ENCODE peak calls at places on chromosomes 13 and 19, in ten cellular contexts. D, B, N, K, P, Y, E, G, X and L are unnamed samples.

GRCh38 chr19:16873603-16874002 is 15.2 kb upstream of the F2RL3 start:
- DNase-seq in E (no peak), D (no peak), X (no peak), P (no peak), G (no peak), Y (no peak), B (no peak), N (no peak), K (no peak), L (no peak)

GRCh38 chr19:16682539-16682938 is 21.6 kb downstream of the TMEM38A start:
- DNase-seq in E (no peak), X (no peak), Y (no peak), B (no peak), P (no peak), D (no peak), G (no peak), N (no peak), K (no peak), L (no peak)

GRCh38 chr19:48632692-48633147 is 4.5 kb downstream of the DBP start:
- DNase-seq in N (no peak), Y (no peak), P (no peak), X (no peak), G (no peak), E (no peak), D (no peak), B (no peak), K (peak), L (no peak)

GRCh38 chr13:34391071-34391470 is 551.0 kb upstream of the NBEA start:
- DNase-seq in G (no peak), X (no peak), B (no peak), K (peak), N (no peak), P (no peak), E (peak), D (no peak), Y (no peak), L (no peak)

GRCh38 chr13:46575321-46575721 is 22.4 kb downstream of the LRCH1 start:
- DNase-seq in E (peak), G (no peak), K (peak), Y (no peak), X (no peak), P (no peak), N (no peak), D (no peak), B (no peak), L (peak)

GRCh38 chr13:44402902-44403719 is 29.5 kb downstream of the SERP2 start:
- DNase-seq in X (no peak), N (no peak), B (peak), Y (peak), D (no peak), P (no peak), E (no peak), K (no peak), G (no peak), L (no peak)

GRCh38 chr13:107141767-107142166 is 573.8 kb upstream of the ARGLU1 start:
- DNase-seq in G (no peak), Y (no peak), K (no peak), B (no peak), D (no peak), X (no peak), P (no peak), E (no peak), N (no peak), L (no peak)

GRCh38 chr13:24680258-24680920 is at the start of gene ATP12A:
- DNase-seq in P (no peak), N (peak), K (no peak), D (no peak), G (no peak), E (no peak), Y (peak), B (no peak), X (no peak), L (no peak)

GRCh38 chr13:27264648-27265047 is 6.0 kb upstream of the RASL11A start:
- DNase-seq in B (no peak), P (no peak), G (no peak), N (no peak), D (no peak), K (no peak), E (no peak), Y (no peak), X (no peak), L (no peak)

GRCh38 chr13:110812111-110812868 is 98.8 kb downstream of the ING1 start:
- DNase-seq in Y (peak), K (peak), X (no peak), P (no peak), D (no peak), E (peak), B (no peak), N (no peak), G (peak), L (no peak)
- TF ChIP-seq CTCF in Y (peak), K (no peak), X (no peak), P (no peak), D (no peak), E (peak), B (no peak), N (no peak), G (no peak), L (no peak)

DNA sequence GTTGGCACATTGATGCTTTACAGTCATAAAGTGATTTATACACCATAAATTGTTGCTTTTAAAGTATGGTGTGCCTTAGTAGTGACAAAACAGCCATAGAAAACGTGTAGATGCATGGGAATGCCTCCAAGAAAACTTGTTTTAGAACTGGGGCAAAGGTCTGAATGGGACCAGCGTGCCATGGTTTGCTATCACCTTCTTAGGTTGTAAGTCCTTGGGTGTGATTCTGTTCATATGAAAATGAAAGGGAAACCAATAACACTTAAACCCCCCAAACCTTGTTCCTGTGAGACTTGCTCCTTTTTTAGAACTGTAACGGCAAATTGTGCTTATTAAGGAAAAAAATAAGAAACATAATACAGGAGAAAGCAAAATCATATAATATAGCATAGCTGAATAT is 603.3 kb upstream of the SLITRK6 start:
- DNase-seq in G (no peak), N (no peak), X (no peak), E (no peak), K (no peak), Y (no peak), D (no peak), B (no peak), P (no peak), L (no peak)
- H3K4me3 ChIP-seq in G (no peak), N (no peak), X (no peak), E (no peak), K (no peak), Y (no peak), D (no peak), B (no peak), P (no peak), L (no peak)

DNA sequence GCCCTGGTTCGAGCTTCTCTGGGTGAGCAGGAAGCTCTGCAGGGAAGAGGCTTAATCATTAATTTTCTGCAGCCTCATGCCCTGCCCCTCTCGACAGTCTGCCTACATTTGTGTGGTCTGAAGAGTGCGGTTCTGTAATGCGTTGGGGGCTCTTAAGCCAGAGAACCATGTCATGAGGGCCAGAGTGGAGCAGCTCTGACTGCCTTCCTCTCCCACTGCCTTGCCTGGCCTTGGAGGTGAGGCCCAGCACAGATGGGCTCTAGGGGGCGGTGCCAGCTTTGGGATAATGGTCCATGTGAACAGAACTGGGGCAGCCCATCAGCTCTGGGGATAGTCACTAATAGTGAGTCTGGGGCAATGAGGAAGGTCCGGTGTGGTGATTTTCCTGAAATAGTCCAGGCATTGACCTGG is 5.7 kb downstream of the FGF9 start:
- DNase-seq in B (no peak), X (no peak), K (no peak), E (no peak), N (peak), P (no peak), G (no peak), D (no peak), Y (peak), L (no peak)
- TF ChIP-seq CTCF in B (no peak), X (no peak), K (no peak), E (no peak), N (peak), P (no peak), G (peak), D (no peak), Y (peak), L (peak)

DNA sequence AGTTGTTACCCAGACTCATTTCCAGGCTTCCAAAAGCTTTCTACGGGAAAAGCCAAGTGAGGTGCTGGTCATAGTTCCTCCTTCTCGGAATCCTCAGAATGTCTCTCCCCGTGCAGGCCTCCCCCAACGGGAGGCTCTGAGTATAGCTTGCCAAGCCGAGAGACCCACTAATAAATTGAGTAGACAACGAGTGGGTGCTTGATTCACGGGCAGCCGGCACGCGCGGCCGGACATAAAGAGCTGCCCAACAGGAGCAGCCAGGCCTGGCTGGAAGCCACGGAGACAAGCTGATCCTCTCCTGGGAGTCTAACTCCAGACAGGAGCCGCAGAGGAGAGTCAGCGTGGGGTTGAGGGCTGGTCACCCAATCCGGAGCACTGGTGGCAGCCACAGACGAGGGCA is 43.4 kb upstream of the MEDAG start:
- DNase-seq in B (no peak), K (no peak), Y (peak), E (peak), N (peak), P (peak), X (peak), D (no peak), G (no peak), L (no peak)
- H3K4me3 ChIP-seq in B (no peak), K (no peak), Y (peak), E (no peak), N (no peak), P (no peak), X (no peak), D (no peak), G (no peak), L (no peak)

GRCh38 chr13:51849145-51850101 is 4.4 kb upstream of the TMEM272 start:
- DNase-seq in B (no peak), P (no peak), X (no peak), D (no peak), Y (peak), K (no peak), G (no peak), E (peak), N (peak), L (no peak)
- TF ChIP-seq CTCF in B (peak), P (no peak), X (no peak), D (peak), Y (peak), K (peak), G (no peak), E (peak), N (peak), L (peak)

DNA sequence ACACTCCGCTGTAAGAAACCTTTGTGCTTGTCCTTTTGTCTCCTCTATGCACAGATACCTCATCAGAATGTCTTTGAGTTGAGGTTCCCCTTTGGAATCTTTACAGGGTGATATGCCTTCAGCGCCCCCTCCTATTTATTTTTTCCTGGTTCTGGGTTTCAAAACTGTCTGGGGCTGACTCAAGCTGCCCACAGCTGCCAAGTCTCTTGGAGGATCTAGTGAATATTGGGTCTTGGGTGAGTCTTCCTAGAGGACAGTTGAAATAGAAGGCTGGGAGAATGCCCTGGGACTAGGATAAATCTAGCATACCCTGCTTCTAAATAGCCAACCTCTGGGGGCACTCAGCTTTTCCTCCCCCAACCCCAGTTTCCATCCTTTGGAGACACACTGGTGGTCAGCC is 945 bp downstream of the ZNF136 start:
- DNase-seq in B (no peak), P (no peak), K (peak), D (no peak), G (no peak), X (no peak), E (no peak), Y (peak), N (peak), L (no peak)
- H3K4me3 ChIP-seq in B (peak), P (peak), K (peak), D (peak), G (peak), X (peak), E (peak), Y (peak), N (peak), L (peak)